ENCODE peak calls at places on chromosomes 5 and 9, in six cellular contexts. Q, D, H, Y, W and Z are unnamed samples.

GRCh38 chr9:69149321-69149807 is 24.7 kb upstream of the TJP2 start:
- DNase-seq in Q (no peak), D (no peak), H (no peak), Y (no peak), W (peak), Z (no peak)

GRCh38 chr9:137800196-137801022 is 77.2 kb upstream of the CACNA1B start:
- DNase-seq in Q (no peak), D (no peak), H (no peak), Y (no peak), W (no peak), Z (no peak)

GRCh38 chr9:127473501-127473900 is 22.2 kb downstream of the LRSAM1 start:
- DNase-seq in Q (no peak), D (no peak), H (no peak), Y (no peak), W (no peak), Z (no peak)

GRCh38 chr5:76111510-76112174 is 28.5 kb downstream of the SV2C start:
- DNase-seq in Q (no peak), D (no peak), H (no peak), Y (no peak), W (peak), Z (no peak)

GRCh38 chr9:116101516-116101915 is 52.1 kb upstream of the PAPPA start:
- DNase-seq in Q (peak), D (no peak), H (no peak), Y (no peak), W (no peak), Z (no peak)

GRCh38 chr5:14190194-14191164 is 47.3 kb downstream of the TRIO start:
- DNase-seq in Q (peak), D (no peak), H (no peak), Y (no peak), W (peak), Z (no peak)

GRCh38 chr5:125612356-125613149 is 810.7 kb upstream of the GRAMD2B start:
- DNase-seq in Q (no peak), D (no peak), H (no peak), Y (no peak), W (peak), Z (no peak)

GRCh38 chr5:93677344-93678021 is 63.9 kb downstream of the POU5F2 start:
- DNase-seq in Q (no peak), D (peak), H (no peak), Y (peak), W (peak), Z (peak)

GRCh38 chr9:130542457-130543228 is 36.7 kb upstream of the FUBP3 start:
- DNase-seq in Q (peak), D (no peak), H (peak), Y (no peak), W (no peak), Z (no peak)

GRCh38 chr9:131037336-131038255 is 28.6 kb downstream of the LAMC3 start:
- DNase-seq in Q (no peak), D (no peak), H (peak), Y (no peak), W (no peak), Z (no peak)

GRCh38 chr5:37867634-37868033 is 27.8 kb upstream of the GDNF start:
- DNase-seq in Q (no peak), D (no peak), H (no peak), Y (no peak), W (no peak), Z (no peak)

GRCh38 chr5:37519304-37519703 is 140.2 kb downstream of the WDR70 start:
- DNase-seq in Q (no peak), D (no peak), H (no peak), Y (no peak), W (no peak), Z (no peak)

GRCh38 chr5:96789794-96790193 is 18.0 kb downstream of the ERAP1 start:
- DNase-seq in Q (no peak), D (no peak), H (no peak), Y (no peak), W (no peak), Z (no peak)

GRCh38 chr9:35367451-35367850 is 122.5 kb upstream of the RUSC2 start:
- DNase-seq in Q (peak), D (no peak), H (no peak), Y (no peak), W (peak), Z (no peak)

GRCh38 chr5:36692791-36693763 is 86.7 kb downstream of the SLC1A3 start:
- DNase-seq in Q (peak), D (peak), H (peak), Y (peak), W (peak), Z (peak)

GRCh38 chr9:93108301-93109041 is 12.5 kb downstream of the CARD19 start:
- DNase-seq in Q (no peak), D (no peak), H (peak), Y (no peak), W (no peak), Z (no peak)

GRCh38 chr5:102295534-102296228 is 403 bp downstream of the SLCO4C1 start:
- DNase-seq in Q (no peak), D (no peak), H (no peak), Y (no peak), W (no peak), Z (peak)

GRCh38 chr9:74804018-74804385 is 83.7 kb downstream of the TRPM6 start:
- DNase-seq in Q (peak), D (no peak), H (no peak), Y (no peak), W (peak), Z (no peak)

GRCh38 chr5:127957701-127958190 is 125.8 kb upstream of the SLC12A2 start:
- DNase-seq in Q (peak), D (no peak), H (no peak), Y (no peak), W (no peak), Z (no peak)

GRCh38 chr5:159058928-159059636 is 40.6 kb downstream of the EBF1 start:
- DNase-seq in Q (no peak), D (no peak), H (no peak), Y (no peak), W (no peak), Z (no peak)

GRCh38 chr9:12695474-12695873 is 2.3 kb downstream of the TYRP1 start:
- DNase-seq in Q (no peak), D (no peak), H (no peak), Y (no peak), W (no peak), Z (no peak)

GRCh38 chr9:126503333-126504085 is 110.2 kb upstream of the LMX1B start:
- DNase-seq in Q (no peak), D (no peak), H (no peak), Y (no peak), W (no peak), Z (no peak)

GRCh38 chr5:110726249-110727024 is at the start of gene TMEM232:
- DNase-seq in Q (peak), D (peak), H (peak), Y (peak), W (peak), Z (peak)

GRCh38 chr5:52134013-52134650 is 653.6 kb upstream of the ITGA1 start:
- DNase-seq in Q (no peak), D (no peak), H (no peak), Y (no peak), W (peak), Z (no peak)

GRCh38 chr5:149345892-149346222 is 558 bp downstream of the GRPEL2 start:
- DNase-seq in Q (peak), D (no peak), H (no peak), Y (no peak), W (no peak), Z (no peak)

GRCh38 chr5:151075698-151076331 is 5.0 kb downstream of the TNIP1 start:
- DNase-seq in Q (peak), D (no peak), H (no peak), Y (no peak), W (no peak), Z (no peak)

GRCh38 chr9:19492775-19493173 is 84.0 kb downstream of the ACER2 start:
- DNase-seq in Q (no peak), D (no peak), H (no peak), Y (no peak), W (no peak), Z (no peak)

GRCh38 chr9:136740971-136741884 is 1.5 kb downstream of the LCN10 start:
- DNase-seq in Q (no peak), D (no peak), H (peak), Y (no peak), W (no peak), Z (no peak)

GRCh38 chr9:20728493-20729220 is 44.6 kb downstream of the FOCAD start:
- DNase-seq in Q (peak), D (no peak), H (no peak), Y (no peak), W (peak), Z (no peak)

GRCh38 chr9:128265348-128265847 is 10.4 kb downstream of the GOLGA2 start:
- DNase-seq in Q (no peak), D (no peak), H (no peak), Y (no peak), W (no peak), Z (no peak)

GRCh38 chr5:82421119-82421518 is 143.0 kb upstream of the RPS23 start:
- DNase-seq in Q (peak), D (no peak), H (no peak), Y (no peak), W (peak), Z (no peak)

GRCh38 chr5:52132053-52132452 is 655.7 kb upstream of the ITGA1 start:
- DNase-seq in Q (no peak), D (no peak), H (no peak), Y (no peak), W (no peak), Z (no peak)

GRCh38 chr9:127252405-127253093 is 12.0 kb upstream of the GARNL3 start:
- DNase-seq in Q (no peak), D (no peak), H (no peak), Y (no peak), W (no peak), Z (no peak)

GRCh38 chr5:96567188-96567587 is 95.0 kb upstream of the CAST start:
- DNase-seq in Q (no peak), D (no peak), H (no peak), Y (no peak), W (peak), Z (no peak)

GRCh38 chr9:70477146-70477745 is 62.8 kb upstream of the KLF9 start:
- DNase-seq in Q (no peak), D (no peak), H (no peak), Y (no peak), W (peak), Z (no peak)

DNA sequence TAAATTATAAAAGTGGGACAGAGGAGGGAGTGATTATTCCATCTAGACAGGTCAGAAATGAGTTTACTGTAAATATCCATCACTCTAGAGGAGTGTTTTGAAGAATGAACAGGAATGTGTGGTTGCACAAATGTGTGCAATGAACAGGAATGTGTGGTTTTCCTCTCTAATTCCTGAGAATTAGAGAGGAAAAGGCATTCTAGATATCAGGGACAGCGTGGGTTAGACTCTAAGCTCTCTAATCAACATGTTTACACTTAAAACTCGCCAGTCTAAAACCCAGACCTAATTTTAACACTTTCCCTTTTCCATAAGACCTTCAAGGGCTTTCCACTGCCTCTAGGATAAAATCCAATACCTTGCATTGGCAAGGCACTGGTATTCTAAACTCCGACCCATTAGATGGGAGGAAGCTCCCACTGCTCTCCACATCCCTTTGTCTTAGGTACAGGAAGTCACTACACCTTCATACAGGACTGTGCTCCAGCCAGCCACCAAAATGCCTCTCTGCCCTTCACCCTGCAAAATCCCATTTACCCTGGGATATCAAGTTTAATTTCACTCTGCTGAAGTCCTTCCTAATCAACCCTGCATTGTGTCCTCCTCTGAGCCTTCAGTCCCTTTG is 67.9 kb downstream of the NFIB start:
- DNase-seq in Q (no peak), D (no peak), H (no peak), Y (no peak), W (peak), Z (no peak)
- TF ChIP-seq JUN in Q (no peak), D (no peak), H (no peak), Y (no peak), W (no peak), Z (no peak)

GRCh38 chr9:123478160-123478559 is 122.2 kb downstream of the CRB2 start:
- DNase-seq in Q (no peak), D (no peak), H (no peak), Y (no peak), W (no peak), Z (no peak)

GRCh38 chr9:123482295-123482970 is 126.4 kb downstream of the CRB2 start:
- DNase-seq in Q (no peak), D (peak), H (no peak), Y (peak), W (no peak), Z (peak)

GRCh38 chr9:123481209-123481865 is 125.3 kb downstream of the CRB2 start:
- DNase-seq in Q (no peak), D (no peak), H (no peak), Y (no peak), W (no peak), Z (no peak)

GRCh38 chr9:123480096-123480495 is 124.1 kb downstream of the CRB2 start:
- DNase-seq in Q (no peak), D (no peak), H (no peak), Y (no peak), W (no peak), Z (no peak)

DNA sequence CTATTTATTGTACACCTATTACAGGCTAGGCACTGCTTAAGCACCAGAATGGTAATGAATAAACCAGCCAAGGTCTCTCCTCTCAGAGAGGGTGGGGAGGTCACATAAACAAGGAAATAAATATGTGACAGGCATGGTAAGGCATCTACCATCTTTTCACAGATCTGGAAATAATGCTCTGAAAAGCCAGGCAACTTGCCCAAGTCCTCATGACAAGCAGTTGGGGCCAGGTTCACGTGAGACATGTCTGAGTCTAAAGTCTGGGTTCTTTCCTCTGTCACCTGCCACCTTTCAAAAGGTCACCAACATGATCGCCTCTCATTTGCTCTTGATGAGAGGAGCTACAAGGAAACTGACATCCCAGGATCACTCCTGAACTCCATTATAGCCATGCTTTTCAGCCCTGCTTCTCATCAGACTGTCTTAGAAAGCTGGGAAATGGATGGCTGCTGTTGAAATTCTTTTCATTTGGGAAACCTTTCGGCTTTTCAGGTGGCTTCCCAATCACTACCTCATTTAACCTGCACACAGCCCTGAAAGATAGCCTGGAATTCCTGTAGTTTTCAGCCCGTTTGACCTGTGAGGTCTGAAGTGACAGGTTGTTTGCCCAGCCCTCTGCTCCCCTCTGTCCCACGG is 123.1 kb downstream of the CRB2 start:
- DNase-seq in Q (no peak), D (no peak), H (no peak), Y (no peak), W (no peak), Z (no peak)
- TF ChIP-seq JUN in Q (no peak), D (no peak), H (no peak), Y (no peak), W (no peak), Z (no peak)

GRCh38 chr5:86786955-86787354 is 169.2 kb downstream of the COX7C start:
- DNase-seq in Q (no peak), D (no peak), H (peak), Y (no peak), W (no peak), Z (no peak)
- TF ChIP-seq JUN in Q (no peak), D (no peak), H (no peak), Y (no peak), W (no peak), Z (no peak)

GRCh38 chr9:27485158-27485557 is 38.9 kb upstream of the IFNK start:
- DNase-seq in Q (no peak), D (no peak), H (no peak), Y (no peak), W (no peak), Z (no peak)
- TF ChIP-seq JUN in Q (no peak), D (no peak), H (no peak), Y (no peak), W (no peak), Z (no peak)

GRCh38 chr9:118962426-118962825 is 406.8 kb downstream of the BRINP1 start:
- DNase-seq in Q (no peak), D (no peak), H (no peak), Y (no peak), W (no peak), Z (no peak)
- TF ChIP-seq JUN in Q (no peak), D (no peak), H (no peak), Y (no peak), W (no peak), Z (no peak)

GRCh38 chr5:17180330-17180843 is 37.0 kb upstream of the BASP1 start:
- DNase-seq in Q (no peak), D (no peak), H (no peak), Y (no peak), W (no peak), Z (no peak)

GRCh38 chr5:17178316-17178715 is 39.1 kb upstream of the BASP1 start:
- DNase-seq in Q (no peak), D (no peak), H (no peak), Y (no peak), W (no peak), Z (no peak)

GRCh38 chr5:17182966-17183365 is 34.5 kb upstream of the BASP1 start:
- DNase-seq in Q (no peak), D (no peak), H (no peak), Y (no peak), W (no peak), Z (no peak)

GRCh38 chr5:17182494-17182893 is 34.9 kb upstream of the BASP1 start:
- DNase-seq in Q (no peak), D (no peak), H (no peak), Y (no peak), W (peak), Z (no peak)

GRCh38 chr5:17180957-17181723 is 36.3 kb upstream of the BASP1 start:
- DNase-seq in Q (peak), D (no peak), H (no peak), Y (peak), W (peak), Z (no peak)
- TF ChIP-seq JUN in Q (no peak), D (no peak), H (no peak), Y (no peak), W (peak), Z (no peak)

GRCh38 chr5:109063223-109063622 is 315.5 kb downstream of the FER start:
- DNase-seq in Q (no peak), D (no peak), H (no peak), Y (no peak), W (no peak), Z (no peak)
- TF ChIP-seq JUN in Q (no peak), D (no peak), H (no peak), Y (no peak), W (no peak), Z (no peak)

DNA sequence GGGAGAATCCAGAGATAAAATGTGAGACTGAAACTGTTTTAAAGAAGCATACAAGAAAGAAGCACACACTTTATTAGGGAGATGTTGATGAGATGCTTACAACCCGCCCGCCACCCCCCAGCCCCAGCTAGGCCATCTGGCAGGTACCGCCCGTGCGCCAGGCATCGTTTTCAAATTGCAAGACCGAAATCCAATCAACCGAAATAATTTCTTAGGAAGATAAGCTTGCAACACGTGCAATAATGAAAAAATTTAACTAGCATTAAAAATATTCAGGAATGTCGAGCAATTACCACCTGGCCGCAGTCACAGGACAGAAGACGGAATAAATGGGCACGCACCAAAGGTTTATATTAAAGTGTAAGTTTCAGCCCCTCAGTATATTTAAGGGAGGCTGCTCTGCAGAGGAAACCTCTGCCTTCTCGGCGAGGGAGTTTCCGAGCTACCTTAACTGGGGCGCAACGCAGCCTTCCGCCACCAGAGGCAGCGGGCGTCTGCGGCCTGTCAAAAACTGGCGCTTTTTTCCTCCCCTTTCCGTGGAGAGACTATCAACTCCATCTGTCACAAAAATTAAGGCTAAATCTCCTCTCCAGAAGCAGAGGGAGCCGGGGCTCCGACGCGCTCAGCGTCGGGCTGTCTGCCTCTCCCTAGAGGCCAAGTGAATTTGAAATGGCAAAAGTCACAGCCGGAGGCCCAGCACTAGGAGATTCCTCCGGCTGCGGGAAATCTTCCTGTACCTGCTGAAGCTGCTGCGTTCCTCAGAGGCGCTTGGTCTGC is 1.0 kb upstream of the GAS1 start:
- DNase-seq in Q (peak), D (no peak), H (peak), Y (peak), W (peak), Z (peak)
- TF ChIP-seq JUN in Q (no peak), D (no peak), H (no peak), Y (no peak), W (no peak), Z (no peak)